ENCODE peak calls at places on chromosomes 5 and 9, in eight cellular contexts. Z is aorta; F is GDM1; N is iris pigment epithelial cell; K is osteoblast; I is left cardiac atrium; M is activated CD4-positive, alpha-beta memory T cell treated with anti-CD3 and anti-CD28 coated beads for 36 hours; H is effector memory CD8-positive, alpha-beta T cell. C is an unnamed sample.

GRCh38 chr5:135625486-135625885 is 46.7 kb upstream of the CXCL14 start:
- DNase-seq in Z (no peak), H (no peak), K (no peak), M (no peak), I (no peak), N (no peak), F (no peak), C (no peak)

GRCh38 chr5:10288600-10289213 is 19.0 kb downstream of the CMBL start:
- DNase-seq in I (peak), H (peak), N (no peak), F (no peak), M (peak), K (no peak), Z (no peak), C (no peak)

GRCh38 chr5:126044111-126044668 is 379.0 kb upstream of the GRAMD2B start:
- DNase-seq in M (no peak), F (no peak), Z (no peak), N (peak), I (no peak), H (no peak), K (peak), C (no peak)

GRCh38 chr9:15136646-15137045 is 170.4 kb downstream of the TTC39B start:
- DNase-seq in N (peak), Z (no peak), H (no peak), K (no peak), F (no peak), M (peak), I (no peak), C (peak)

GRCh38 chr5:10509593-10509992 is 54.3 kb upstream of the ANKRD33B start:
- DNase-seq in H (no peak), K (no peak), M (no peak), F (no peak), Z (peak), N (no peak), I (no peak), C (no peak)

GRCh38 chr5:96509721-96510383 is 76.8 kb upstream of the PCSK1 start:
- DNase-seq in N (peak), Z (no peak), M (no peak), I (no peak), K (peak), H (no peak), F (no peak), C (no peak)

GRCh38 chr5:151620463-151620844 is 29.3 kb upstream of the FAT2 start:
- DNase-seq in Z (no peak), N (no peak), M (no peak), K (no peak), I (no peak), F (no peak), H (no peak), C (no peak)

GRCh38 chr9:93603011-93603410 is 26.6 kb downstream of the PHF2 start:
- DNase-seq in H (no peak), M (no peak), Z (peak), F (no peak), K (no peak), I (no peak), N (no peak), C (no peak)

GRCh38 chr5:33457817-33458216 is 17.1 kb downstream of the TARS1 start:
- DNase-seq in I (no peak), H (no peak), Z (no peak), K (no peak), N (no peak), M (no peak), F (no peak), C (no peak)

GRCh38 chr9:109496126-109496707 is 1.9 kb downstream of the PTPN3 start:
- DNase-seq in N (no peak), H (no peak), I (no peak), K (no peak), F (no peak), M (no peak), Z (no peak), C (no peak)

GRCh38 chr5:116013931-116014330 is 18.3 kb upstream of the ARL14EPL start:
- DNase-seq in K (no peak), N (no peak), F (no peak), Z (no peak), I (no peak), H (no peak), M (no peak), C (no peak)

GRCh38 chr5:116669261-116670049 is 94.8 kb upstream of the SEMA6A start:
- DNase-seq in Z (no peak), K (no peak), H (no peak), F (no peak), I (no peak), M (no peak), N (no peak), C (no peak)

GRCh38 chr9:129567329-129567728 is 53.6 kb downstream of the C9orf50 start:
- DNase-seq in I (no peak), K (no peak), F (no peak), Z (no peak), N (peak), M (no peak), H (no peak), C (no peak)

GRCh38 chr5:138724470-138725146 is 28.6 kb upstream of the CTNNA1 start:
- DNase-seq in N (no peak), I (peak), K (no peak), F (no peak), H (no peak), Z (no peak), M (no peak), C (no peak)

GRCh38 chr5:72465601-72466563 is 41.3 kb downstream of the ZNF366 start:
- DNase-seq in F (peak), I (no peak), H (no peak), M (peak), K (peak), Z (no peak), N (peak), C (no peak)

GRCh38 chr9:115117999-115118470 is at the start of gene TNC:
- DNase-seq in K (peak), Z (peak), I (peak), N (peak), F (no peak), M (no peak), H (no peak), C (no peak)

GRCh38 chr9:82558855-82559615 is 503.9 kb downstream of the RASEF start:
- DNase-seq in Z (no peak), K (no peak), I (no peak), M (no peak), F (no peak), H (no peak), N (peak), C (no peak)

GRCh38 chr9:136426787-136427186 is 12.9 kb downstream of the INPP5E start:
- DNase-seq in Z (no peak), N (no peak), H (no peak), F (no peak), K (no peak), I (no peak), M (no peak), C (no peak)

GRCh38 chr9:16884952-16885513 is 14.6 kb upstream of the BNC2 start:
- DNase-seq in H (peak), F (no peak), M (no peak), Z (no peak), N (peak), K (no peak), I (no peak), C (no peak)

GRCh38 chr5:141412853-141413539 is at the start of gene PCDHGA10:
- DNase-seq in F (peak), H (peak), M (peak), I (no peak), Z (peak), N (peak), K (peak), C (no peak)

GRCh38 chr9:95793924-95794828 is 81.3 kb upstream of the ERCC6L2 start:
- DNase-seq in Z (no peak), N (peak), I (no peak), H (no peak), K (no peak), M (no peak), F (no peak), C (no peak)

GRCh38 chr5:143147918-143148317 is 255.6 kb downstream of the NR3C1 start:
- DNase-seq in F (no peak), I (no peak), N (no peak), M (no peak), Z (no peak), K (no peak), H (no peak), C (no peak)

GRCh38 chr5:56440871-56441740 is 208.0 kb upstream of the ANKRD55 start:
- DNase-seq in I (no peak), F (no peak), M (no peak), H (no peak), Z (no peak), N (peak), K (no peak), C (no peak)